ENCODE peak calls at places on chromosomes 3 and 15, in eight cellular contexts. One of them, this sample, is unnamed.
A peak's percentile ranks its signal among the peaks of the same experiment; 100 is the strongest.

GRCh38 chr15:51863131-51863530 is 33.7 kb downstream of the TMOD3 start:
- DNase-seq in cardiac fibroblast: no peak
- DNase-seq in ovary: no peak
- DNase-seq in brain microvascular endothelial cell: no peak
- DNase-seq in stomach: no peak
- DNase-seq in HFF-Myc: no peak
- DNase-seq in neural crest cell: no peak
- DNase-seq in mucosa of descending colon: no peak
- DNase-seq in this sample: no peak

GRCh38 chr3:33790091-33790490 is 8.3 kb upstream of the PDCD6IP start:
- DNase-seq in cardiac fibroblast: no peak
- DNase-seq in stomach: no peak
- DNase-seq in HFF-Myc: no peak
- DNase-seq in brain microvascular endothelial cell: no peak
- DNase-seq in mucosa of descending colon: no peak
- DNase-seq in ovary: no peak
- DNase-seq in neural crest cell: no peak
- DNase-seq in this sample: no peak

GRCh38 chr3:30199096-30199734 is 407.2 kb upstream of the TGFBR2 start:
- DNase-seq in brain microvascular endothelial cell: peak; percentile 55
- DNase-seq in neural crest cell: peak; percentile 71
- DNase-seq in mucosa of descending colon: peak; percentile 53
- DNase-seq in stomach: peak; percentile 74
- DNase-seq in HFF-Myc: peak; percentile 45
- DNase-seq in ovary: peak; percentile 76
- DNase-seq in cardiac fibroblast: peak; percentile 76
- DNase-seq in this sample: peak; percentile 71

GRCh38 chr3:187368251-187368733 is at the start of gene RTP4:
- DNase-seq in HFF-Myc: no peak
- DNase-seq in ovary: no peak
- DNase-seq in neural crest cell: no peak
- DNase-seq in brain microvascular endothelial cell: no peak
- DNase-seq in cardiac fibroblast: peak; percentile 56
- DNase-seq in mucosa of descending colon: no peak
- DNase-seq in stomach: no peak
- DNase-seq in this sample: peak; percentile 66

GRCh38 chr3:177345049-177345972 is 148.0 kb upstream of the TBL1XR1 start:
- DNase-seq in HFF-Myc: peak; percentile 93
- DNase-seq in neural crest cell: no peak
- DNase-seq in cardiac fibroblast: peak; percentile 97
- DNase-seq in mucosa of descending colon: peak; percentile 90
- DNase-seq in ovary: peak; percentile 88
- DNase-seq in brain microvascular endothelial cell: peak; percentile 96
- DNase-seq in stomach: peak; percentile 90
- DNase-seq in this sample: peak; percentile 96

GRCh38 chr3:178083906-178084823 is 452.1 kb upstream of the KCNMB2 start:
- DNase-seq in brain microvascular endothelial cell: peak; percentile 62
- DNase-seq in mucosa of descending colon: no peak
- DNase-seq in HFF-Myc: no peak
- DNase-seq in neural crest cell: no peak
- DNase-seq in cardiac fibroblast: peak; percentile 52
- DNase-seq in stomach: no peak
- DNase-seq in ovary: no peak
- DNase-seq in this sample: peak; percentile 25

GRCh38 chr3:195856410-195857084 is 44.8 kb upstream of the MUC4 start:
- DNase-seq in HFF-Myc: no peak
- DNase-seq in cardiac fibroblast: no peak
- DNase-seq in ovary: no peak
- DNase-seq in neural crest cell: no peak
- DNase-seq in stomach: no peak
- DNase-seq in brain microvascular endothelial cell: no peak
- DNase-seq in mucosa of descending colon: peak; percentile 32
- DNase-seq in this sample: no peak

GRCh38 chr3:134839422-134839821 is 44.4 kb downstream of the EPHB1 start:
- DNase-seq in HFF-Myc: no peak
- DNase-seq in brain microvascular endothelial cell: no peak
- DNase-seq in ovary: no peak
- DNase-seq in neural crest cell: no peak
- DNase-seq in stomach: no peak
- DNase-seq in cardiac fibroblast: no peak
- DNase-seq in mucosa of descending colon: no peak
- DNase-seq in this sample: no peak

GRCh38 chr3:123961508-123961856 is 453 bp upstream of the CCDC14 start:
- DNase-seq in stomach: no peak
- DNase-seq in cardiac fibroblast: no peak
- DNase-seq in ovary: no peak
- DNase-seq in mucosa of descending colon: no peak
- DNase-seq in HFF-Myc: no peak
- DNase-seq in neural crest cell: no peak
- DNase-seq in brain microvascular endothelial cell: no peak
- DNase-seq in this sample: no peak

GRCh38 chr3:162217603-162218002 is 721.0 kb downstream of the OTOL1 start:
- DNase-seq in stomach: no peak
- DNase-seq in brain microvascular endothelial cell: no peak
- DNase-seq in neural crest cell: no peak
- DNase-seq in cardiac fibroblast: peak; percentile 22
- DNase-seq in HFF-Myc: peak; percentile 6
- DNase-seq in mucosa of descending colon: no peak
- DNase-seq in ovary: no peak
- DNase-seq in this sample: peak; percentile 23

GRCh38 chr3:185151959-185152432 is 864 bp downstream of the C3orf70 start:
- DNase-seq in stomach: no peak
- DNase-seq in mucosa of descending colon: no peak
- DNase-seq in HFF-Myc: no peak
- DNase-seq in ovary: peak; percentile 40
- DNase-seq in brain microvascular endothelial cell: no peak
- DNase-seq in cardiac fibroblast: no peak
- DNase-seq in neural crest cell: no peak
- DNase-seq in this sample: no peak

GRCh38 chr3:156727519-156728205 is 53.3 kb downstream of the TIPARP start:
- DNase-seq in brain microvascular endothelial cell: no peak
- DNase-seq in stomach: no peak
- DNase-seq in cardiac fibroblast: no peak
- DNase-seq in mucosa of descending colon: no peak
- DNase-seq in HFF-Myc: no peak
- DNase-seq in ovary: no peak
- DNase-seq in neural crest cell: no peak
- DNase-seq in this sample: no peak

GRCh38 chr3:116517308-116517707 is 72.0 kb upstream of the LSAMP start:
- DNase-seq in mucosa of descending colon: no peak
- DNase-seq in neural crest cell: no peak
- DNase-seq in HFF-Myc: no peak
- DNase-seq in brain microvascular endothelial cell: peak; percentile 0
- DNase-seq in stomach: no peak
- DNase-seq in ovary: no peak
- DNase-seq in cardiac fibroblast: peak; percentile 12
- DNase-seq in this sample: peak; percentile 5

GRCh38 chr15:78170848-78171773 is 21.9 kb downstream of the IDH3A start:
- DNase-seq in cardiac fibroblast: no peak
- DNase-seq in mucosa of descending colon: no peak
- DNase-seq in brain microvascular endothelial cell: no peak
- DNase-seq in neural crest cell: no peak
- DNase-seq in ovary: no peak
- DNase-seq in HFF-Myc: no peak
- DNase-seq in stomach: no peak
- DNase-seq in this sample: no peak

GRCh38 chr3:75192065-75192658 is 472.0 kb upstream of the FRG2C start:
- DNase-seq in brain microvascular endothelial cell: peak; percentile 39
- DNase-seq in mucosa of descending colon: no peak
- DNase-seq in HFF-Myc: peak; percentile 33
- DNase-seq in ovary: no peak
- DNase-seq in stomach: peak; percentile 28
- DNase-seq in neural crest cell: peak; percentile 68
- DNase-seq in cardiac fibroblast: peak; percentile 56
- DNase-seq in this sample: peak; percentile 16

GRCh38 chr3:62577153-62577552 is 203.8 kb upstream of the FEZF2 start:
- DNase-seq in mucosa of descending colon: no peak
- DNase-seq in ovary: no peak
- DNase-seq in brain microvascular endothelial cell: no peak
- DNase-seq in stomach: no peak
- DNase-seq in neural crest cell: no peak
- DNase-seq in HFF-Myc: no peak
- DNase-seq in cardiac fibroblast: peak; percentile 21
- DNase-seq in this sample: no peak

GRCh38 chr3:185658504-185658912 is 72.4 kb downstream of the SENP2 start:
- DNase-seq in HFF-Myc: peak; percentile 67
- DNase-seq in mucosa of descending colon: peak; percentile 64
- DNase-seq in ovary: peak; percentile 74
- DNase-seq in stomach: peak; percentile 40
- DNase-seq in neural crest cell: no peak
- DNase-seq in cardiac fibroblast: peak; percentile 98
- DNase-seq in brain microvascular endothelial cell: peak; percentile 99
- DNase-seq in this sample: peak; percentile 97

GRCh38 chr15:101122266-101122665 is 129.6 kb downstream of the CHSY1 start:
- DNase-seq in brain microvascular endothelial cell: no peak
- DNase-seq in ovary: no peak
- DNase-seq in neural crest cell: no peak
- DNase-seq in HFF-Myc: no peak
- DNase-seq in cardiac fibroblast: no peak
- DNase-seq in mucosa of descending colon: no peak
- DNase-seq in stomach: no peak
- DNase-seq in this sample: no peak

GRCh38 chr15:74821091-74821789 is 5.2 kb upstream of the CPLX3 start:
- DNase-seq in HFF-Myc: no peak
- DNase-seq in ovary: no peak
- DNase-seq in stomach: no peak
- DNase-seq in cardiac fibroblast: no peak
- DNase-seq in brain microvascular endothelial cell: no peak
- DNase-seq in mucosa of descending colon: no peak
- DNase-seq in neural crest cell: no peak
- DNase-seq in this sample: no peak

GRCh38 chr3:196169836-196170240 is 41.4 kb downstream of the ZDHHC19 start:
- DNase-seq in brain microvascular endothelial cell: no peak
- DNase-seq in cardiac fibroblast: no peak
- DNase-seq in ovary: no peak
- DNase-seq in HFF-Myc: no peak
- DNase-seq in mucosa of descending colon: no peak
- DNase-seq in stomach: no peak
- DNase-seq in neural crest cell: no peak
- DNase-seq in this sample: no peak

GRCh38 chr3:141959921-141960554 is 83.6 kb downstream of the ATP1B3 start:
- DNase-seq in cardiac fibroblast: peak; percentile 80
- DNase-seq in ovary: peak; percentile 38
- DNase-seq in HFF-Myc: peak; percentile 15
- DNase-seq in brain microvascular endothelial cell: peak; percentile 59
- DNase-seq in mucosa of descending colon: no peak
- DNase-seq in stomach: no peak
- DNase-seq in neural crest cell: no peak
- DNase-seq in this sample: peak; percentile 49

GRCh38 chr3:158785972-158786371 is 15.9 kb upstream of the MFSD1 start:
- DNase-seq in ovary: no peak
- DNase-seq in neural crest cell: no peak
- DNase-seq in brain microvascular endothelial cell: no peak
- DNase-seq in cardiac fibroblast: no peak
- DNase-seq in mucosa of descending colon: no peak
- DNase-seq in stomach: no peak
- DNase-seq in HFF-Myc: no peak
- DNase-seq in this sample: no peak

GRCh38 chr3:149648525-149648924 is 9.3 kb downstream of the WWTR1 start:
- DNase-seq in stomach: no peak
- DNase-seq in neural crest cell: no peak
- DNase-seq in mucosa of descending colon: no peak
- DNase-seq in cardiac fibroblast: peak; percentile 70
- DNase-seq in HFF-Myc: no peak
- DNase-seq in ovary: no peak
- DNase-seq in brain microvascular endothelial cell: no peak
- DNase-seq in this sample: no peak

GRCh38 chr3:148162132-148162531 is 535.6 kb upstream of the AGTR1 start:
- DNase-seq in neural crest cell: no peak
- DNase-seq in HFF-Myc: no peak
- DNase-seq in cardiac fibroblast: no peak
- DNase-seq in stomach: no peak
- DNase-seq in brain microvascular endothelial cell: no peak
- DNase-seq in ovary: no peak
- DNase-seq in mucosa of descending colon: no peak
- DNase-seq in this sample: peak; percentile 29
- TF ChIP-seq CTCF in neural crest cell: no peak
- TF ChIP-seq CTCF in HFF-Myc: no peak
- TF ChIP-seq CTCF in cardiac fibroblast: peak; percentile 9
- TF ChIP-seq CTCF in stomach: no peak
- TF ChIP-seq CTCF in brain microvascular endothelial cell: no peak
- TF ChIP-seq CTCF in ovary: no peak
- TF ChIP-seq CTCF in mucosa of descending colon: no peak
- TF ChIP-seq CTCF in this sample: peak; percentile 33

GRCh38 chr3:13882876-13883275 is 3.0 kb upstream of the WNT7A start:
- DNase-seq in ovary: no peak
- DNase-seq in stomach: no peak
- DNase-seq in HFF-Myc: no peak
- DNase-seq in neural crest cell: no peak
- DNase-seq in brain microvascular endothelial cell: no peak
- DNase-seq in mucosa of descending colon: no peak
- DNase-seq in cardiac fibroblast: no peak
- DNase-seq in this sample: no peak

GRCh38 chr3:13885704-13886010 is 5.8 kb upstream of the WNT7A start:
- DNase-seq in stomach: no peak
- DNase-seq in cardiac fibroblast: no peak
- DNase-seq in brain microvascular endothelial cell: no peak
- DNase-seq in mucosa of descending colon: no peak
- DNase-seq in neural crest cell: no peak
- DNase-seq in ovary: no peak
- DNase-seq in HFF-Myc: no peak
- DNase-seq in this sample: no peak

GRCh38 chr3:13883681-13884080 is 3.8 kb upstream of the WNT7A start:
- DNase-seq in cardiac fibroblast: no peak
- DNase-seq in stomach: no peak
- DNase-seq in ovary: no peak
- DNase-seq in mucosa of descending colon: no peak
- DNase-seq in HFF-Myc: no peak
- DNase-seq in neural crest cell: no peak
- DNase-seq in brain microvascular endothelial cell: no peak
- DNase-seq in this sample: no peak

GRCh38 chr3:13886593-13887129 is 6.8 kb upstream of the WNT7A start:
- DNase-seq in stomach: no peak
- DNase-seq in mucosa of descending colon: no peak
- DNase-seq in neural crest cell: no peak
- DNase-seq in brain microvascular endothelial cell: no peak
- DNase-seq in cardiac fibroblast: no peak
- DNase-seq in ovary: no peak
- DNase-seq in HFF-Myc: no peak
- DNase-seq in this sample: no peak

GRCh38 chr3:13884851-13885703 is 5.2 kb upstream of the WNT7A start:
- DNase-seq in stomach: peak; percentile 68
- DNase-seq in HFF-Myc: no peak
- DNase-seq in ovary: no peak
- DNase-seq in cardiac fibroblast: no peak
- DNase-seq in mucosa of descending colon: no peak
- DNase-seq in brain microvascular endothelial cell: no peak
- DNase-seq in neural crest cell: no peak
- DNase-seq in this sample: no peak
- TF ChIP-seq CTCF in stomach: peak; percentile 51
- TF ChIP-seq CTCF in HFF-Myc: peak; percentile 77
- TF ChIP-seq CTCF in ovary: no peak
- TF ChIP-seq CTCF in cardiac fibroblast: peak; percentile 33
- TF ChIP-seq CTCF in mucosa of descending colon: peak; percentile 32
- TF ChIP-seq CTCF in brain microvascular endothelial cell: peak; percentile 67
- TF ChIP-seq CTCF in neural crest cell: peak; percentile 95
- TF ChIP-seq CTCF in this sample: peak; percentile 54

GRCh38 chr3:127556565-127556964 is 34.0 kb downstream of the TPRA1 start:
- DNase-seq in neural crest cell: no peak
- DNase-seq in mucosa of descending colon: no peak
- DNase-seq in stomach: no peak
- DNase-seq in HFF-Myc: no peak
- DNase-seq in ovary: no peak
- DNase-seq in brain microvascular endothelial cell: no peak
- DNase-seq in cardiac fibroblast: no peak
- DNase-seq in this sample: no peak
- TF ChIP-seq CTCF in neural crest cell: peak; percentile 37
- TF ChIP-seq CTCF in mucosa of descending colon: no peak
- TF ChIP-seq CTCF in stomach: no peak
- TF ChIP-seq CTCF in HFF-Myc: no peak
- TF ChIP-seq CTCF in ovary: no peak
- TF ChIP-seq CTCF in brain microvascular endothelial cell: peak; percentile 35
- TF ChIP-seq CTCF in cardiac fibroblast: no peak
- TF ChIP-seq CTCF in this sample: peak; percentile 18

GRCh38 chr3:170695486-170696069 is 109.7 kb upstream of the SLC7A14 start:
- DNase-seq in neural crest cell: no peak
- DNase-seq in brain microvascular endothelial cell: no peak
- DNase-seq in mucosa of descending colon: no peak
- DNase-seq in stomach: no peak
- DNase-seq in cardiac fibroblast: no peak
- DNase-seq in HFF-Myc: no peak
- DNase-seq in ovary: no peak
- DNase-seq in this sample: no peak
- TF ChIP-seq CTCF in neural crest cell: no peak
- TF ChIP-seq CTCF in brain microvascular endothelial cell: no peak
- TF ChIP-seq CTCF in mucosa of descending colon: no peak
- TF ChIP-seq CTCF in stomach: no peak
- TF ChIP-seq CTCF in cardiac fibroblast: no peak
- TF ChIP-seq CTCF in HFF-Myc: no peak
- TF ChIP-seq CTCF in ovary: no peak
- TF ChIP-seq CTCF in this sample: no peak